ENCODE peak calls at places on chromosomes 3 and 15, in ten cellular contexts. O is small intestine; I is stimulated activated CD4-positive, alpha-beta T cell treated with anti-CD3 and anti-CD28 coated beads, Interleukin-2, amount 100 ng/mL, for 24 hours; Q is activated CD8-positive, alpha-beta memory T cell treated with anti-CD3 and anti-CD28 coated beads for 1 hour; W is anterior cingulate cortex; P is HT1080; R is progenitor cell of endocrine pancreas; B is skeletal muscle cell; G is T-cell; M is NB4. H is an unnamed sample.

GRCh38 chr3:135089451-135089850 is 294.4 kb downstream of the EPHB1 start:
- DNase-seq in O (no peak), I (no peak), Q (no peak), W (no peak), P (no peak), R (no peak), B (no peak), G (no peak), M (no peak), H (no peak)

GRCh38 chr15:68590721-68591389 is 12.1 kb downstream of the CORO2B start:
- DNase-seq in O (no peak), I (no peak), Q (no peak), W (no peak), P (no peak), R (no peak), B (no peak), G (no peak), M (no peak), H (no peak)

GRCh38 chr3:125059488-125060245 is 3.9 kb upstream of the HEG1 start:
- DNase-seq in O (peak; percentile 40), I (no peak), Q (no peak), W (no peak), P (no peak), R (no peak), B (no peak), G (no peak), M (no peak), H (no peak)

GRCh38 chr15:92091155-92091734 is 237.7 kb downstream of the SLCO3A1 start:
- DNase-seq in O (peak; percentile 52), I (no peak), Q (no peak), W (no peak), P (no peak), R (peak; percentile 73), B (no peak), G (no peak), M (peak; percentile 27), H (peak; percentile 85)

GRCh38 chr3:192812736-192813383 is 85.5 kb upstream of the FGF12 start:
- DNase-seq in O (peak; percentile 59), I (no peak), Q (no peak), W (no peak), P (peak; percentile 61), R (no peak), B (no peak), G (no peak), M (peak; percentile 54), H (peak; percentile 39)

GRCh38 chr3:188807002-188807401 is 364.8 kb upstream of the TPRG1 start:
- DNase-seq in O (no peak), I (no peak), Q (no peak), W (no peak), P (peak; percentile 27), R (no peak), B (no peak), G (no peak), M (no peak), H (no peak)

GRCh38 chr3:114128826-114129225 is 50.0 kb downstream of the DRD3 start:
- DNase-seq in O (no peak), I (no peak), Q (no peak), W (no peak), P (peak; percentile 23), R (no peak), B (no peak), G (no peak), M (no peak), H (no peak)

GRCh38 chr15:48440084-48440483 is 108.9 kb downstream of the DUT start:
- DNase-seq in O (no peak), I (no peak), Q (no peak), W (no peak), P (no peak), R (no peak), B (peak; percentile 71), G (no peak), M (no peak), H (peak; percentile 4)

GRCh38 chr3:75295013-75295412 is 369.1 kb upstream of the FRG2C start:
- DNase-seq in O (no peak), I (no peak), Q (no peak), W (no peak), P (no peak), R (no peak), B (no peak), G (no peak), M (no peak), H (no peak)

GRCh38 chr15:92614791-92615785 is 40.5 kb downstream of the FAM174B start:
- DNase-seq in O (no peak), I (no peak), Q (no peak), W (no peak), P (no peak), R (no peak), B (no peak), G (no peak), M (no peak), H (no peak)

GRCh38 chr3:116051040-116051439 is 394.2 kb downstream of the LSAMP start:
- DNase-seq in O (no peak), I (no peak), Q (no peak), W (no peak), P (no peak), R (no peak), B (no peak), G (no peak), M (no peak), H (no peak)

GRCh38 chr15:69941206-69941605 is 156.5 kb downstream of the TLE3 start:
- DNase-seq in O (no peak), I (no peak), Q (no peak), W (no peak), P (no peak), R (no peak), B (no peak), G (no peak), M (no peak), H (no peak)

GRCh38 chr3:193301441-193301840 is 60.4 kb downstream of the PLAAT1 start:
- DNase-seq in O (no peak), I (no peak), Q (no peak), W (no peak), P (peak; percentile 99), R (no peak), B (no peak), G (no peak), M (no peak), H (no peak)

GRCh38 chr3:120092444-120092843 is 1.8 kb downstream of the GSK3B start:
- DNase-seq in O (no peak), I (no peak), Q (no peak), W (no peak), P (no peak), R (no peak), B (no peak), G (no peak), M (peak; percentile 13), H (no peak)

GRCh38 chr3:155412856-155413255 is 119.4 kb upstream of the STRIT1 start:
- DNase-seq in O (peak; percentile 49), I (no peak), Q (no peak), W (no peak), P (no peak), R (no peak), B (no peak), G (no peak), M (no peak), H (no peak)

GRCh38 chr15:77327168-77327567 is 92.7 kb downstream of the PEAK1 start:
- DNase-seq in O (no peak), I (no peak), Q (no peak), W (no peak), P (no peak), R (no peak), B (no peak), G (no peak), M (no peak), H (no peak)

GRCh38 chr15:72934006-72934405 is 118.3 kb upstream of the NEO1 start:
- DNase-seq in O (no peak), I (no peak), Q (no peak), W (no peak), P (peak; percentile 7), R (no peak), B (no peak), G (no peak), M (no peak), H (no peak)

GRCh38 chr3:16824085-16824696 is 60.6 kb upstream of the PLCL2 start:
- DNase-seq in O (no peak), I (no peak), Q (no peak), W (no peak), P (no peak), R (no peak), B (no peak), G (peak; percentile 33), M (peak; percentile 7), H (no peak)

GRCh38 chr3:36476274-36476942 is 96.1 kb downstream of the STAC start:
- DNase-seq in O (no peak), I (no peak), Q (no peak), W (no peak), P (no peak), R (no peak), B (no peak), G (no peak), M (no peak), H (no peak)

GRCh38 chr3:61724183-61724582 is 162.8 kb downstream of the PTPRG start:
- DNase-seq in O (no peak), I (no peak), Q (no peak), W (no peak), P (no peak), R (no peak), B (no peak), G (no peak), M (no peak), H (no peak)

GRCh38 chr3:106707347-106707746 is 669.9 kb upstream of the CCDC54 start:
- DNase-seq in O (no peak), I (no peak), Q (no peak), W (no peak), P (no peak), R (no peak), B (no peak), G (no peak), M (no peak), H (no peak)

GRCh38 chr3:143595456-143596077 is 252.7 kb downstream of the SLC9A9 start:
- DNase-seq in O (no peak), I (no peak), Q (no peak), W (no peak), P (no peak), R (no peak), B (no peak), G (no peak), M (peak; percentile 6), H (no peak)

GRCh38 chr3:100681496-100681895 is 27.8 kb upstream of the TFG start:
- DNase-seq in O (peak; percentile 79), I (no peak), Q (no peak), W (no peak), P (no peak), R (no peak), B (no peak), G (no peak), M (no peak), H (no peak)

GRCh38 chr3:37862712-37863551 is 1.3 kb downstream of the CTDSPL start:
- DNase-seq in O (peak; percentile 25), I (no peak), Q (no peak), W (peak; percentile 50), P (peak; percentile 17), R (no peak), B (no peak), G (no peak), M (peak; percentile 10), H (no peak)

GRCh38 chr3:189298469-189299375 is 127.0 kb downstream of the TPRG1 start:
- DNase-seq in O (no peak), I (peak; percentile 22), Q (no peak), W (no peak), P (no peak), R (no peak), B (no peak), G (no peak), M (peak; percentile 12), H (no peak)

H was measured in nephron progenitor cell.